ENCODE peak calls at places on chromosomes 5 and 9, in eight cellular contexts. D is sigmoid colon, L is uterus, C is esophagus squamous epithelium, G is vagina, S is transverse colon, M is stomach, I is gastrocnemius medialis. R is an unnamed sample.

GRCh38 chr9:113785334-113785733 is 90.8 kb upstream of the ZNF618 start:
- DNase-seq in I (no peak), M (peak; percentile 53), S (no peak), C (no peak), L (no peak), D (no peak), G (no peak), R (no peak)

GRCh38 chr5:151630088-151630487 is 39.0 kb upstream of the FAT2 start:
- DNase-seq in D (no peak), S (no peak), L (no peak), M (no peak), G (no peak), C (no peak), I (no peak), R (no peak)

GRCh38 chr9:78605029-78605930 is 308.4 kb downstream of the PSAT1 start:
- DNase-seq in M (no peak), C (no peak), D (no peak), G (no peak), L (no peak), S (no peak), I (no peak), R (no peak)

GRCh38 chr9:83106772-83107171 is 43.8 kb upstream of the RASEF start:
- DNase-seq in G (no peak), L (no peak), I (no peak), S (no peak), D (no peak), C (no peak), M (no peak), R (no peak)

GRCh38 chr9:99491408-99492259 is 269.6 kb downstream of the SEC61B start:
- DNase-seq in C (no peak), D (no peak), I (no peak), M (no peak), S (no peak), L (no peak), G (no peak), R (no peak)

GRCh38 chr9:81264516-81264915 is 424.8 kb downstream of the TLE1 start:
- DNase-seq in M (no peak), D (no peak), G (no peak), L (no peak), C (no peak), S (no peak), I (no peak), R (no peak)

GRCh38 chr9:97773091-97773490 is 76.0 kb upstream of the XPA start:
- DNase-seq in M (no peak), I (no peak), D (no peak), L (no peak), S (no peak), C (no peak), G (no peak), R (peak; percentile 60)

GRCh38 chr5:150636391-150637244 is 3.8 kb upstream of the SYNPO start:
- DNase-seq in G (no peak), S (peak; percentile 68), D (peak; percentile 81), M (peak; percentile 86), C (no peak), I (peak; percentile 76), L (peak; percentile 71), R (no peak)

GRCh38 chr5:132334812-132335211 is 34.7 kb upstream of the SLC22A5 start:
- DNase-seq in D (no peak), M (no peak), G (no peak), C (no peak), I (no peak), S (no peak), L (no peak), R (no peak)

GRCh38 chr5:129905467-129906176 is 1.4 kb downstream of the CHSY3 start:
- DNase-seq in D (peak; percentile 65), S (no peak), C (no peak), I (no peak), M (no peak), L (no peak), G (no peak), R (no peak)

GRCh38 chr5:43840424-43841232 is 237.6 kb downstream of the NNT start:
- DNase-seq in M (no peak), C (no peak), I (no peak), S (no peak), G (no peak), D (no peak), L (no peak), R (no peak)

GRCh38 chr9:79974806-79975422 is 403.1 kb downstream of the TLE4 start:
- DNase-seq in D (no peak), G (no peak), L (no peak), M (peak; percentile 72), C (no peak), S (peak; percentile 27), I (no peak), R (no peak)

GRCh38 chr9:113687680-113688371 is 188.3 kb upstream of the ZNF618 start:
- DNase-seq in G (no peak), C (no peak), I (no peak), L (no peak), S (no peak), D (no peak), M (no peak), R (no peak)

GRCh38 chr5:62206150-62206829 is 99.7 kb upstream of the KIF2A start:
- DNase-seq in S (no peak), M (no peak), C (no peak), G (no peak), L (no peak), D (no peak), I (no peak), R (no peak)

GRCh38 chr9:34783951-34784487 is 74.1 kb upstream of the CCL21 start:
- DNase-seq in C (no peak), D (no peak), I (no peak), M (no peak), L (no peak), S (no peak), G (no peak), R (no peak)

GRCh38 chr5:87321605-87322004 is 53.9 kb downstream of the RASA1 start:
- DNase-seq in I (no peak), S (no peak), D (no peak), L (no peak), G (no peak), M (no peak), C (no peak), R (no peak)

GRCh38 chr5:143308726-143309125 is 94.8 kb downstream of the NR3C1 start:
- DNase-seq in C (no peak), I (no peak), M (no peak), D (no peak), G (no peak), S (no peak), L (no peak), R (no peak)

GRCh38 chr5:92208265-92208664 is 825.1 kb upstream of the ARRDC3 start:
- DNase-seq in D (no peak), I (no peak), C (no peak), G (no peak), L (no peak), M (no peak), S (no peak), R (no peak)

GRCh38 chr5:42851441-42851840 is 39.7 kb upstream of the SELENOP start:
- DNase-seq in C (no peak), L (no peak), D (no peak), G (no peak), S (no peak), M (no peak), I (no peak), R (no peak)

GRCh38 chr9:114303977-114304376 is 18.9 kb upstream of the ORM1 start:
- DNase-seq in I (no peak), G (peak; percentile 72), C (no peak), L (no peak), M (peak; percentile 18), S (peak; percentile 1), D (no peak), R (no peak)

GRCh38 chr5:68285857-68286611 is 70.5 kb downstream of the PIK3R1 start:
- DNase-seq in S (no peak), I (no peak), L (no peak), G (no peak), M (no peak), D (no peak), C (no peak), R (no peak)

GRCh38 chr9:132163876-132164603 is 2.2 kb downstream of the NTNG2 start:
- DNase-seq in S (no peak), C (no peak), D (no peak), M (no peak), I (no peak), G (no peak), L (no peak), R (no peak)
- H3K27me3 ChIP-seq in S (peaks cover 96% of the 10 kb centered on the region), C (peaks cover 9% of the 10 kb centered on the region), D (peaks cover 33% of the 10 kb centered on the region), M (peaks cover 99% of the 10 kb centered on the region), I (peaks cover 85% of the 10 kb centered on the region), G (peaks cover 5% of the 10 kb centered on the region), L (peaks cover 30% of the 10 kb centered on the region), R (no peaks in the 10 kb centered on the region)

GRCh38 chr5:34903260-34903659 is 12.0 kb downstream of the RAD1 start:
- DNase-seq in D (no peak), I (no peak), S (no peak), C (no peak), G (no peak), M (no peak), L (no peak), R (no peak)

GRCh38 chr5:34900660-34901059 is 14.6 kb downstream of the RAD1 start:
- DNase-seq in L (no peak), M (no peak), G (no peak), D (no peak), S (no peak), C (no peak), I (no peak), R (no peak)

DNA sequence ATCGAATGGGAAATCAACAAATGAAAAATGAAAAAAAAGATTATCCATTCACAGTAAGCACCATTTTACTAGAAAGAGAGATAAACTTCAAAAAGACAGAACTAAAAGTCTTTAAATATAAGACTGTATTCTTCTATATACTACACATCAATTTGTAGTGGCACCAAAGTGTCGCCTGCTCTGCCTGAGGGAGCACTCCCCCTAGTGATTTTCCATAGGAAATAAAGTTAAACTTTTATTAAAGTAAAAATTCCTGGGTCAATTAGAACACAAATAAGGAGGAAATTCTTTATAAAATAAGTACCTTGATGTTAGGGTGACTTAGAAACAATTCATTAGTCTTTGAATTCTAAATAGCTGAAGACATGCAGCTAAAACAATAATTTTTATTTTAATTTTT is 9.7 kb downstream of the RAD1 start:
- DNase-seq in D (no peak), S (no peak), I (no peak), L (no peak), C (no peak), G (no peak), M (no peak), R (no peak)
- TF ChIP-seq CTCF in D (no peak), S (no peak), I (no peak), L (no peak), C (no peak), G (no peak), M (peak; percentile 18), R (no peak)

GRCh38 chr9:134372621-134373267 is 46.5 kb downstream of the RXRA start:
- DNase-seq in M (no peak), I (no peak), G (no peak), D (peak; percentile 87), S (peak; percentile 44), C (no peak), L (no peak), R (no peak)
- TF ChIP-seq POLR2A in M (no peak), I (no peak), G (no peak), D (no peak), S (no peak), C (no peak), L (no peak), R (no peak)

DNA sequence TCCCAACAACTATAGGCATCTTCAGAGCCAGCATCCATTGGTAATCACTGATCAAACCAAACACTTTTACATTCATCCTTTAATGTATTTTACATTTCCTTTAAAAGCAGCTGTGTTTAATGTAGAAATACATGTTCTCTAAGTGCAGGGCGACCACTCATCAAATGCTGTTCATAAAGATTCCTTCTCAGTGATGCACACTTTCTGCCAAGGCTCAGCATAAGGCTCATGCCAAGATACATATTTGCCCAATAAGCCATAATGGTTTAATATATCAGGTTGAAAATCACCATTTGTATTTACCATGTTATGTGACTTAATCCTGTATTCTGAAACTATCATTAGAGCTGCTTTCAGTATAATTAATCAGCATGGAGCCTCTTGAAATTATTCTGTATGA is 267.6 kb downstream of the EBF1 start:
- DNase-seq in S (no peak), C (no peak), L (no peak), G (no peak), D (no peak), I (no peak), M (no peak), R (no peak)
- H3K27me3 ChIP-seq in S (no peaks in the 10 kb centered on the region), C (no peaks in the 10 kb centered on the region), L (no peaks in the 10 kb centered on the region), G (no peaks in the 10 kb centered on the region), D (no peaks in the 10 kb centered on the region), I (no peaks in the 10 kb centered on the region), M (no peaks in the 10 kb centered on the region), R (no peaks in the 10 kb centered on the region)

R was measured in Peyer's patch.